ENCODE peak calls at places on chromosomes 1 and 21, in eight cellular contexts. One of them, this sample, is unnamed.

GRCh38 chr1:216902669-216903388 is 179.6 kb upstream of the ESRRG start:
- DNase-seq in lower leg skin: peak; percentile 34
- DNase-seq in OCI-LY7: no peak
- DNase-seq in AG04450: no peak
- DNase-seq in mesothelial cell of epicardium: no peak
- DNase-seq in GM23338: no peak
- DNase-seq in CD14-positive monocyte: no peak
- DNase-seq in omental fat pad: no peak
- DNase-seq in this sample: no peak

GRCh38 chr1:27724961-27725373 is 794 bp upstream of the FAM76A start:
- DNase-seq in lower leg skin: peak; percentile 59
- DNase-seq in OCI-LY7: peak; percentile 25
- DNase-seq in AG04450: no peak
- DNase-seq in mesothelial cell of epicardium: no peak
- DNase-seq in GM23338: peak; percentile 83
- DNase-seq in CD14-positive monocyte: no peak
- DNase-seq in omental fat pad: no peak
- DNase-seq in this sample: peak; percentile 41

GRCh38 chr1:244844155-244845121 is 9.0 kb downstream of the COX20 start:
- DNase-seq in lower leg skin: no peak
- DNase-seq in OCI-LY7: no peak
- DNase-seq in AG04450: no peak
- DNase-seq in mesothelial cell of epicardium: no peak
- DNase-seq in GM23338: no peak
- DNase-seq in CD14-positive monocyte: no peak
- DNase-seq in omental fat pad: no peak
- DNase-seq in this sample: no peak

GRCh38 chr21:15051652-15052554 is 12.9 kb downstream of the NRIP1 start:
- DNase-seq in lower leg skin: no peak
- DNase-seq in OCI-LY7: no peak
- DNase-seq in AG04450: no peak
- DNase-seq in mesothelial cell of epicardium: no peak
- DNase-seq in GM23338: no peak
- DNase-seq in CD14-positive monocyte: no peak
- DNase-seq in omental fat pad: no peak
- DNase-seq in this sample: no peak

GRCh38 chr1:109388884-109389637 is 8.7 kb downstream of the SORT1 start:
- DNase-seq in lower leg skin: no peak
- DNase-seq in OCI-LY7: no peak
- DNase-seq in AG04450: no peak
- DNase-seq in mesothelial cell of epicardium: no peak
- DNase-seq in GM23338: no peak
- DNase-seq in CD14-positive monocyte: no peak
- DNase-seq in omental fat pad: no peak
- DNase-seq in this sample: no peak

GRCh38 chr1:93080424-93080823 is 1.3 kb downstream of the MTF2 start:
- DNase-seq in lower leg skin: no peak
- DNase-seq in OCI-LY7: peak; percentile 86
- DNase-seq in AG04450: peak; percentile 26
- DNase-seq in mesothelial cell of epicardium: no peak
- DNase-seq in GM23338: peak; percentile 73
- DNase-seq in CD14-positive monocyte: no peak
- DNase-seq in omental fat pad: no peak
- DNase-seq in this sample: no peak

GRCh38 chr21:28857720-28858119 is 135.0 kb downstream of the LTN1 start:
- DNase-seq in lower leg skin: no peak
- DNase-seq in OCI-LY7: no peak
- DNase-seq in AG04450: no peak
- DNase-seq in mesothelial cell of epicardium: no peak
- DNase-seq in GM23338: no peak
- DNase-seq in CD14-positive monocyte: no peak
- DNase-seq in omental fat pad: no peak
- DNase-seq in this sample: no peak

GRCh38 chr1:165674599-165674998 is 23.8 kb downstream of the ALDH9A1 start:
- DNase-seq in lower leg skin: no peak
- DNase-seq in OCI-LY7: no peak
- DNase-seq in AG04450: no peak
- DNase-seq in mesothelial cell of epicardium: no peak
- DNase-seq in GM23338: no peak
- DNase-seq in CD14-positive monocyte: no peak
- DNase-seq in omental fat pad: no peak
- DNase-seq in this sample: no peak

GRCh38 chr1:37682334-37682987 is 9.9 kb upstream of the CDCA8 start:
- DNase-seq in lower leg skin: peak; percentile 63
- DNase-seq in OCI-LY7: peak; percentile 81
- DNase-seq in AG04450: peak; percentile 37
- DNase-seq in mesothelial cell of epicardium: no peak
- DNase-seq in GM23338: peak; percentile 83
- DNase-seq in CD14-positive monocyte: peak; percentile 61
- DNase-seq in omental fat pad: peak; percentile 87
- DNase-seq in this sample: peak; percentile 69

GRCh38 chr1:21567241-21568005 is 58.2 kb downstream of the ALPL start:
- DNase-seq in lower leg skin: no peak
- DNase-seq in OCI-LY7: no peak
- DNase-seq in AG04450: peak; percentile 55
- DNase-seq in mesothelial cell of epicardium: no peak
- DNase-seq in GM23338: no peak
- DNase-seq in CD14-positive monocyte: no peak
- DNase-seq in omental fat pad: no peak
- DNase-seq in this sample: no peak

GRCh38 chr1:38044224-38045215 is 2.1 kb downstream of the POU3F1 start:
- DNase-seq in lower leg skin: no peak
- DNase-seq in OCI-LY7: no peak
- DNase-seq in AG04450: no peak
- DNase-seq in mesothelial cell of epicardium: no peak
- DNase-seq in GM23338: peak; percentile 37
- DNase-seq in CD14-positive monocyte: no peak
- DNase-seq in omental fat pad: no peak
- DNase-seq in this sample: no peak

GRCh38 chr1:36572142-36572715 is 89.5 kb upstream of the CSF3R start:
- DNase-seq in lower leg skin: no peak
- DNase-seq in OCI-LY7: no peak
- DNase-seq in AG04450: no peak
- DNase-seq in mesothelial cell of epicardium: no peak
- DNase-seq in GM23338: peak; percentile 36
- DNase-seq in CD14-positive monocyte: peak; percentile 34
- DNase-seq in omental fat pad: no peak
- DNase-seq in this sample: peak; percentile 51

GRCh38 chr1:239212841-239213240 is 173.5 kb upstream of the CHRM3 start:
- DNase-seq in lower leg skin: no peak
- DNase-seq in OCI-LY7: no peak
- DNase-seq in AG04450: no peak
- DNase-seq in mesothelial cell of epicardium: no peak
- DNase-seq in GM23338: no peak
- DNase-seq in CD14-positive monocyte: no peak
- DNase-seq in omental fat pad: no peak
- DNase-seq in this sample: peak; percentile 77

GRCh38 chr1:207863893-207864535 is 46.9 kb downstream of the CD34 start:
- DNase-seq in lower leg skin: no peak
- DNase-seq in OCI-LY7: peak; percentile 72
- DNase-seq in AG04450: no peak
- DNase-seq in mesothelial cell of epicardium: no peak
- DNase-seq in GM23338: no peak
- DNase-seq in CD14-positive monocyte: no peak
- DNase-seq in omental fat pad: no peak
- DNase-seq in this sample: no peak

GRCh38 chr1:22534951-22535350 is 28.3 kb upstream of the EPHA8 start:
- DNase-seq in lower leg skin: no peak
- DNase-seq in OCI-LY7: no peak
- DNase-seq in AG04450: no peak
- DNase-seq in mesothelial cell of epicardium: no peak
- DNase-seq in GM23338: no peak
- DNase-seq in CD14-positive monocyte: no peak
- DNase-seq in omental fat pad: no peak
- DNase-seq in this sample: peak; percentile 43

GRCh38 chr21:34801519-34802132 is 132.8 kb downstream of the CLIC6 start:
- DNase-seq in lower leg skin: no peak
- DNase-seq in OCI-LY7: peak; percentile 48
- DNase-seq in AG04450: no peak
- DNase-seq in mesothelial cell of epicardium: no peak
- DNase-seq in GM23338: peak; percentile 76
- DNase-seq in CD14-positive monocyte: no peak
- DNase-seq in omental fat pad: no peak
- DNase-seq in this sample: no peak

GRCh38 chr1:79988401-79988800 is 981.9 kb upstream of the ADGRL4 start:
- DNase-seq in lower leg skin: no peak
- DNase-seq in OCI-LY7: no peak
- DNase-seq in AG04450: no peak
- DNase-seq in mesothelial cell of epicardium: no peak
- DNase-seq in GM23338: no peak
- DNase-seq in CD14-positive monocyte: no peak
- DNase-seq in omental fat pad: no peak
- DNase-seq in this sample: no peak

DNA sequence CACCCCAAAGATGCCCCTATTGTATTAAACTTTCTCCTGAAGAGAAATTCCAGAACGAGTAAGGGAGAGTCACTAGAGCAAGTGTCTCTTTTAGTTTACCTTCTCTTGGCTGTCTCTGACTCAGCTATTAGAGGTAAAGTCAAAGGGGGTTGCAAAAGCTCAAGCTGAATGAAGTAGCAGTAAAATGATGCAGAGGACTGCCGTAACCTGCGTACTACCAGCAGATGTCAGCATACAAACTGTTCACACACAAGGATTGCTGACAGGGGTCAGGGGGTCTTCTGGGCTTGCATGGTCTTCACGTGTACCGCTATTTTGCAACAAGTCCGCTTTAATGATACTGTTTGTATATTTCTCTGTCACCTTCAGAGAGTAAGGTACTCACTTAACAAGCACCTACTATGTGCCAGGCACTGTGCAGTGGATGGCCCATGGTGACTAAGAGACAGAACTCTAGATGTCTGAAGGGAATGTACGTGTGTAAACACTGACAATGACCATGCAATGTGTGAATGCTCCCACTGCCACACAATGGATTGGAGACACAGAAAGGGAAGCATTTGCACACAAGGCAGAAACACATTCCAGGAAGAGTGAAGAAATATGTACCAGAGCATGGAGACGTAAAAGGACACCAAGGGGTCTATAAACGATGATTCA is 34.9 kb downstream of the CHML start:
- DNase-seq in lower leg skin: no peak
- DNase-seq in OCI-LY7: peak; percentile 29
- DNase-seq in AG04450: no peak
- DNase-seq in mesothelial cell of epicardium: no peak
- DNase-seq in GM23338: peak; percentile 59
- DNase-seq in CD14-positive monocyte: no peak
- DNase-seq in omental fat pad: no peak
- DNase-seq in this sample: no peak
- TF ChIP-seq CTCF in lower leg skin: no peak
- TF ChIP-seq CTCF in OCI-LY7: peak; percentile 74
- TF ChIP-seq CTCF in AG04450: peak; percentile 22
- TF ChIP-seq CTCF in mesothelial cell of epicardium: no peak
- TF ChIP-seq CTCF in GM23338: peak; percentile 73
- TF ChIP-seq CTCF in CD14-positive monocyte: peak; percentile 15
- TF ChIP-seq CTCF in omental fat pad: no peak
- TF ChIP-seq CTCF in this sample: no peak

GRCh38 chr1:224620105-224620504 is 4.0 kb downstream of the CNIH3 start:
- DNase-seq in lower leg skin: no peak
- DNase-seq in OCI-LY7: no peak
- DNase-seq in AG04450: no peak
- DNase-seq in mesothelial cell of epicardium: no peak
- DNase-seq in GM23338: no peak
- DNase-seq in CD14-positive monocyte: no peak
- DNase-seq in omental fat pad: no peak
- DNase-seq in this sample: no peak
- TF ChIP-seq CTCF in lower leg skin: no peak
- TF ChIP-seq CTCF in OCI-LY7: no peak
- TF ChIP-seq CTCF in AG04450: no peak
- TF ChIP-seq CTCF in mesothelial cell of epicardium: no peak
- TF ChIP-seq CTCF in GM23338: no peak
- TF ChIP-seq CTCF in CD14-positive monocyte: no peak
- TF ChIP-seq CTCF in omental fat pad: no peak
- TF ChIP-seq CTCF in this sample: no peak

DNA sequence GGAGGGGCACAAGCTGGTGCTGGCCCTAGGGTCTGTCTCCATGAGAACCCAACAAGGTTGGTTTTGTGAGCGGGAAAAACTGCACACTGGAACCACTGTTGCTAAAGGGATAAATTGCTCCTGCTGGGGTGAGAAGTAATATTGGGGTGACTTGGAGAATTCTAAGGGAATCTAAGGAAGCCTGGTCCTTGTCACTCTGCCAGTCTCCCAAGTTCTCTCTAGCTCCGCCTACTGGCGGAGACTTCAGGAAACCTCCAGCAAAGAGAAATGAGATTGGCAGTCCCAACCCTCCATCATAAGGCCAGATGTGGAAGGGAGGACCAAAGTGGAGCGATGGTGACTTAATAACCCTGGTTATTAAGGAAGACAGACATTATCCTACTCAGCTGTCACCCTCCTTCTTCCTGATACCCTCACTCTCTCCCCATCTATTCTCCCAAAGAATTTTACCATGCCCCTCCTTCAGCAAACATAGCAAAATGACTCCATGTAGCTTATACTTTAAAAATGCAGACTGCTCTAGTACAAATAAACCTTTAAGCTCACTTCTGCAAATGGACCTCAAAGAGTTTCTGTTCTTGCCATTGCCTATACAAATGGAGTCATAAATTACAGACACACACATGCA is 2.7 kb downstream of the LCE1F start:
- DNase-seq in lower leg skin: no peak
- DNase-seq in OCI-LY7: peak; percentile 4
- DNase-seq in AG04450: no peak
- DNase-seq in mesothelial cell of epicardium: no peak
- DNase-seq in GM23338: peak; percentile 81
- DNase-seq in CD14-positive monocyte: no peak
- DNase-seq in omental fat pad: no peak
- DNase-seq in this sample: no peak
- TF ChIP-seq CTCF in lower leg skin: no peak
- TF ChIP-seq CTCF in OCI-LY7: peak; percentile 55
- TF ChIP-seq CTCF in AG04450: no peak
- TF ChIP-seq CTCF in mesothelial cell of epicardium: no peak
- TF ChIP-seq CTCF in GM23338: peak; percentile 71
- TF ChIP-seq CTCF in CD14-positive monocyte: peak; percentile 14
- TF ChIP-seq CTCF in omental fat pad: no peak
- TF ChIP-seq CTCF in this sample: no peak

GRCh38 chr1:57015071-57015470 is 49.3 kb upstream of the C8B start:
- DNase-seq in lower leg skin: no peak
- DNase-seq in OCI-LY7: no peak
- DNase-seq in AG04450: no peak
- DNase-seq in mesothelial cell of epicardium: no peak
- DNase-seq in GM23338: no peak
- DNase-seq in CD14-positive monocyte: no peak
- DNase-seq in omental fat pad: no peak
- DNase-seq in this sample: no peak

GRCh38 chr1:57018119-57018518 is 52.3 kb upstream of the C8B start:
- DNase-seq in lower leg skin: no peak
- DNase-seq in OCI-LY7: no peak
- DNase-seq in AG04450: no peak
- DNase-seq in mesothelial cell of epicardium: no peak
- DNase-seq in GM23338: no peak
- DNase-seq in CD14-positive monocyte: no peak
- DNase-seq in omental fat pad: no peak
- DNase-seq in this sample: no peak

GRCh38 chr1:57019240-57019805 is 53.5 kb upstream of the C8B start:
- DNase-seq in lower leg skin: no peak
- DNase-seq in OCI-LY7: no peak
- DNase-seq in AG04450: no peak
- DNase-seq in mesothelial cell of epicardium: no peak
- DNase-seq in GM23338: no peak
- DNase-seq in CD14-positive monocyte: no peak
- DNase-seq in omental fat pad: no peak
- DNase-seq in this sample: no peak

GRCh38 chr1:57017201-57017600 is 51.4 kb upstream of the C8B start:
- DNase-seq in lower leg skin: no peak
- DNase-seq in OCI-LY7: no peak
- DNase-seq in AG04450: no peak
- DNase-seq in mesothelial cell of epicardium: no peak
- DNase-seq in GM23338: peak; percentile 9
- DNase-seq in CD14-positive monocyte: no peak
- DNase-seq in omental fat pad: no peak
- DNase-seq in this sample: no peak

GRCh38 chr1:57017717-57018116 is 51.9 kb upstream of the C8B start:
- DNase-seq in lower leg skin: no peak
- DNase-seq in OCI-LY7: peak; percentile 2
- DNase-seq in AG04450: no peak
- DNase-seq in mesothelial cell of epicardium: no peak
- DNase-seq in GM23338: peak; percentile 68
- DNase-seq in CD14-positive monocyte: no peak
- DNase-seq in omental fat pad: no peak
- DNase-seq in this sample: no peak
- TF ChIP-seq CTCF in lower leg skin: no peak
- TF ChIP-seq CTCF in OCI-LY7: peak; percentile 73
- TF ChIP-seq CTCF in AG04450: peak; percentile 24
- TF ChIP-seq CTCF in mesothelial cell of epicardium: peak; percentile 34
- TF ChIP-seq CTCF in GM23338: peak; percentile 76
- TF ChIP-seq CTCF in CD14-positive monocyte: no peak
- TF ChIP-seq CTCF in omental fat pad: no peak
- TF ChIP-seq CTCF in this sample: no peak